ENCODE peak calls at places on chromosomes 12 and 14, in ten cellular contexts. R is pancreas; A is body of pancreas; V is T-cell; Y is heart left ventricle; Z is naive thymus-derived CD4-positive, alpha-beta T cell; C is psoas muscle; I is activated CD4-positive, alpha-beta T cell treated with anti-CD3 and anti-CD28 coated beads for 36 hours; J is right lobe of liver; T is mucosa of descending colon. F is an unnamed sample.

GRCh38 chr14:76486251-76486743 is 110.4 kb downstream of the ESRRB start:
- ATAC-seq in A (no peak), Z (no peak), C (peak), V (no peak), J (no peak), T (no peak), Y (no peak), I (no peak), R (no peak), F (peak)

GRCh38 chr12:110123861-110124183 is 335 bp upstream of the IFT81 start:
- ATAC-seq in J (no peak), C (no peak), R (no peak), A (no peak), Y (no peak), Z (no peak), T (no peak), I (no peak), V (no peak), F (no peak)

GRCh38 chr12:57389033-57389432 is 41.8 kb downstream of the R3HDM2 start:
- ATAC-seq in I (peak), C (peak), A (no peak), J (no peak), T (no peak), V (no peak), Z (no peak), Y (peak), R (no peak), F (peak)

GRCh38 chr14:32206552-32206951 is 3.5 kb upstream of the RNU6-8 start:
- ATAC-seq in Z (no peak), I (no peak), T (no peak), C (no peak), R (no peak), V (no peak), Y (no peak), J (no peak), A (no peak), F (no peak)

GRCh38 chr12:90280033-90280432 is 571.4 kb upstream of the ATP2B1 start:
- ATAC-seq in I (peak), R (no peak), C (no peak), Z (no peak), J (no peak), T (no peak), V (no peak), Y (no peak), A (no peak), F (no peak)

GRCh38 chr14:100410056-100410565 is 87.0 kb downstream of the SLC25A47 start:
- ATAC-seq in T (no peak), C (no peak), I (no peak), Z (no peak), R (no peak), A (no peak), J (no peak), Y (no peak), V (no peak), F (no peak)

GRCh38 chr12:88432536-88433462 is 147.5 kb downstream of the KITLG start:
- ATAC-seq in T (no peak), Y (peak), V (no peak), J (peak), C (no peak), I (no peak), R (no peak), A (no peak), Z (no peak), F (peak)

GRCh38 chr14:104588066-104588857 is 8.7 kb downstream of the C14orf180 start:
- ATAC-seq in V (no peak), T (no peak), A (no peak), C (no peak), J (no peak), R (no peak), Z (no peak), Y (no peak), I (no peak), F (no peak)

GRCh38 chr12:121773011-121773777 is 20.3 kb downstream of the RHOF start:
- ATAC-seq in C (peak), J (peak), T (peak), Y (peak), A (peak), V (peak), Z (peak), I (peak), R (peak), F (peak)

GRCh38 chr12:51351913-51352532 is 5.5 kb upstream of the CELA1 start:
- ATAC-seq in Z (peak), J (peak), V (peak), I (peak), A (peak), R (peak), Y (peak), C (peak), T (peak), F (peak)

GRCh38 chr12:4250691-4251090 is 22.9 kb upstream of the CCND2 start:
- ATAC-seq in Z (no peak), R (no peak), I (no peak), V (no peak), J (peak), T (no peak), C (no peak), Y (no peak), A (no peak), F (no peak)

GRCh38 chr12:103657331-103657730 is 70.3 kb downstream of the STAB2 start:
- ATAC-seq in I (no peak), V (no peak), C (no peak), Z (no peak), A (no peak), T (no peak), Y (no peak), R (no peak), J (no peak), F (no peak)

GRCh38 chr12:111093428-111094142 is 173.2 kb upstream of the MYL2 start:
- ATAC-seq in A (no peak), Z (peak), I (peak), V (no peak), Y (no peak), T (no peak), R (no peak), J (no peak), C (no peak), F (no peak)

GRCh38 chr12:93297536-93297935 is 80.2 kb upstream of the NUDT4 start:
- ATAC-seq in I (no peak), Y (no peak), R (no peak), A (no peak), Z (no peak), C (no peak), T (no peak), J (no peak), V (no peak), F (no peak)

GRCh38 chr12:47268501-47269459 is 189.0 kb upstream of the AMIGO2 start:
- ATAC-seq in J (no peak), R (no peak), I (no peak), A (no peak), Y (no peak), T (peak), Z (no peak), C (no peak), V (no peak), F (no peak)

GRCh38 chr12:6384499-6385436 is 806 bp downstream of the LTBR start:
- ATAC-seq in J (peak), Z (no peak), Y (no peak), C (peak), V (no peak), I (no peak), A (peak), R (peak), T (peak), F (no peak)

GRCh38 chr12:26319511-26319910 is 124.1 kb downstream of the SSPN start:
- ATAC-seq in I (no peak), T (no peak), V (no peak), A (peak), Z (no peak), R (peak), C (peak), Y (peak), J (no peak), F (no peak)